ENCODE peak calls at places on chromosomes 7 and 10, in nine cellular contexts. C is GM23338, M is A549, P is SK-N-SH, H is pancreas, A is GM23248, Q is neural progenitor cell, N is lower lobe of right lung, O is MM.1S. B is an unnamed sample. For H3K4me1, the result is how much of the 10 kb centered on the place peaks cover.

GRCh38 chr7:53119514-53119933 is 84.1 kb downstream of the POM121L12 start:
- DNase-seq in C (no peak), M (no peak), P (no peak), H (no peak), A (no peak), Q (no peak), N (no peak), O (no peak), B (no peak)

GRCh38 chr10:114250246-114250645 is 11.2 kb downstream of the VWA2 start:
- DNase-seq in C (no peak), M (no peak), P (no peak), H (no peak), A (no peak), Q (no peak), N (no peak), O (no peak), B (no peak)

GRCh38 chr10:112953760-112954159 is 3.7 kb downstream of the TCF7L2 start:
- DNase-seq in C (no peak), M (no peak), P (no peak), H (no peak), A (peak), Q (no peak), N (no peak), O (no peak), B (no peak)

GRCh38 chr7:132709971-132710567 is 133.8 kb upstream of the PLXNA4 start:
- DNase-seq in C (peak), M (no peak), P (no peak), H (no peak), A (peak), Q (peak), N (no peak), O (no peak), B (no peak)

GRCh38 chr10:69403519-69403918 is 13.2 kb downstream of the TACR2 start:
- DNase-seq in C (no peak), M (no peak), P (no peak), H (no peak), A (peak), Q (no peak), N (no peak), O (no peak), B (no peak)

GRCh38 chr10:21976739-21977138 is 26.8 kb downstream of the DNAJC1 start:
- DNase-seq in C (peak), M (no peak), P (no peak), H (no peak), A (no peak), Q (peak), N (no peak), O (no peak), B (no peak)

GRCh38 chr7:128788446-128789412 is 3.0 kb upstream of the CCDC136 start:
- DNase-seq in C (no peak), M (no peak), P (no peak), H (no peak), A (no peak), Q (no peak), N (no peak), O (no peak), B (no peak)

GRCh38 chr7:151429555-151430331 is 10.2 kb downstream of the CRYGN start:
- DNase-seq in C (no peak), M (peak), P (no peak), H (peak), A (peak), Q (no peak), N (no peak), O (peak), B (no peak)

GRCh38 chr7:143214789-143215679 is 6.8 kb upstream of the TAS2R40 start:
- DNase-seq in C (peak), M (peak), P (peak), H (no peak), A (peak), Q (peak), N (no peak), O (peak), B (peak)

GRCh38 chr7:44990520-44991023 is 9.4 kb upstream of the CCM2 start:
- DNase-seq in C (no peak), M (no peak), P (no peak), H (no peak), A (peak), Q (no peak), N (no peak), O (no peak), B (no peak)

GRCh38 chr10:4663162-4663992 is 162.6 kb upstream of the AKR1E2 start:
- DNase-seq in C (peak), M (peak), P (no peak), H (no peak), A (peak), Q (peak), N (no peak), O (no peak), B (peak)

GRCh38 chr10:99396471-99396870 is 34.0 kb downstream of the GOT1 start:
- DNase-seq in C (no peak), M (no peak), P (no peak), H (no peak), A (peak), Q (no peak), N (no peak), O (no peak), B (no peak)

GRCh38 chr7:85719981-85720963 is 533.4 kb upstream of the SEMA3D start:
- DNase-seq in C (peak), M (no peak), P (no peak), H (no peak), A (peak), Q (no peak), N (no peak), O (no peak), B (no peak)

GRCh38 chr10:123045961-123046731 is 37.3 kb downstream of the ACADSB start:
- DNase-seq in C (no peak), M (no peak), P (no peak), H (no peak), A (no peak), Q (no peak), N (no peak), O (no peak), B (no peak)

GRCh38 chr10:123331438-123331837 is 177.2 kb downstream of the BUB3 start:
- DNase-seq in C (no peak), M (no peak), P (no peak), H (no peak), A (peak), Q (no peak), N (no peak), O (no peak), B (no peak)

GRCh38 chr7:80087768-80088170 is 46.9 kb upstream of the GNAI1 start:
- DNase-seq in C (no peak), M (no peak), P (no peak), H (no peak), A (peak), Q (no peak), N (no peak), O (no peak), B (no peak)

GRCh38 chr10:44857363-44858016 is 53.6 kb upstream of the TMEM72 start:
- DNase-seq in C (peak), M (peak), P (peak), H (peak), A (peak), Q (peak), N (peak), O (peak), B (no peak)

GRCh38 chr10:14023612-14024348 is 306.9 kb downstream of the FRMD4A start:
- DNase-seq in C (peak), M (no peak), P (no peak), H (no peak), A (peak), Q (no peak), N (no peak), O (no peak), B (no peak)

GRCh38 chr10:114697061-114697598 is 39.1 kb upstream of the ABLIM1 start:
- DNase-seq in C (no peak), M (no peak), P (no peak), H (no peak), A (peak), Q (no peak), N (peak), O (no peak), B (peak)

GRCh38 chr10:86372785-86373239 is 6.2 kb upstream of the GRID1 start:
- DNase-seq in C (no peak), M (no peak), P (no peak), H (peak), A (no peak), Q (no peak), N (no peak), O (no peak), B (no peak)

GRCh38 chr10:34319197-34319846 is 495.8 kb downstream of the PARD3 start:
- DNase-seq in C (no peak), M (no peak), P (peak), H (no peak), A (peak), Q (no peak), N (no peak), O (no peak), B (peak)

GRCh38 chr10:1102392-1102791 is 46.2 kb downstream of the WDR37 start:
- DNase-seq in C (no peak), M (no peak), P (no peak), H (peak), A (no peak), Q (no peak), N (no peak), O (no peak), B (no peak)

GRCh38 chr10:64041185-64041988 is 520.2 kb downstream of the REEP3 start:
- DNase-seq in C (peak), M (peak), P (peak), H (peak), A (peak), Q (peak), N (peak), O (peak), B (peak)

GRCh38 chr7:42264702-42265101 is 27.7 kb upstream of the GLI3 start:
- DNase-seq in C (no peak), M (no peak), P (no peak), H (no peak), A (no peak), Q (no peak), N (no peak), O (no peak), B (no peak)

GRCh38 chr10:70492786-70493659 is 14.5 kb downstream of the PALD1 start:
- DNase-seq in C (no peak), M (no peak), P (no peak), H (no peak), A (peak), Q (no peak), N (peak), O (no peak), B (peak)

GRCh38 chr10:62062752-62063512 is 161.4 kb downstream of the ARID5B start:
- DNase-seq in C (no peak), M (no peak), P (no peak), H (no peak), A (peak), Q (no peak), N (no peak), O (no peak), B (no peak)

GRCh38 chr10:119705434-119705831 is 20.4 kb upstream of the INPP5F start:
- DNase-seq in C (no peak), M (no peak), P (no peak), H (no peak), A (no peak), Q (no peak), N (no peak), O (peak), B (no peak)

GRCh38 chr10:89241491-89242339 is 9.9 kb downstream of the LIPA start:
- DNase-seq in C (no peak), M (no peak), P (no peak), H (no peak), A (no peak), Q (no peak), N (no peak), O (no peak), B (no peak)

GRCh38 chr10:49169776-49170175 is 18.4 kb downstream of the TMEM273 start:
- DNase-seq in C (no peak), M (no peak), P (no peak), H (no peak), A (no peak), Q (no peak), N (no peak), O (no peak), B (no peak)

GRCh38 chr7:122352454-122352853 is 47.9 kb upstream of the FEZF1 start:
- DNase-seq in C (peak), M (no peak), P (no peak), H (no peak), A (no peak), Q (no peak), N (no peak), O (no peak), B (no peak)
- H3K4me1 ChIP-seq in C (under half), M (under half), P (under half), H (under half), A (under half), Q (half or more), N (under half), O (under half), B (under half)

GRCh38 chr10:17001297-17001744 is 128.3 kb downstream of the CUBN start:
- DNase-seq in C (no peak), M (no peak), P (no peak), H (no peak), A (peak), Q (no peak), N (no peak), O (no peak), B (no peak)
- H3K27ac ChIP-seq in C (no peak), M (no peak), P (peak), H (no peak), A (peak), Q (no peak), N (peak), O (peak), B (no peak)

GRCh38 chr10:124696446-124697392 is 47.5 kb downstream of the FAM53B start:
- DNase-seq in C (no peak), M (no peak), P (no peak), H (no peak), A (no peak), Q (no peak), N (no peak), O (peak), B (no peak)
- H3K4me1 ChIP-seq in C (under half), M (under half), P (under half), H (under half), A (under half), Q (under half), N (half or more), O (half or more), B (under half)

DNA sequence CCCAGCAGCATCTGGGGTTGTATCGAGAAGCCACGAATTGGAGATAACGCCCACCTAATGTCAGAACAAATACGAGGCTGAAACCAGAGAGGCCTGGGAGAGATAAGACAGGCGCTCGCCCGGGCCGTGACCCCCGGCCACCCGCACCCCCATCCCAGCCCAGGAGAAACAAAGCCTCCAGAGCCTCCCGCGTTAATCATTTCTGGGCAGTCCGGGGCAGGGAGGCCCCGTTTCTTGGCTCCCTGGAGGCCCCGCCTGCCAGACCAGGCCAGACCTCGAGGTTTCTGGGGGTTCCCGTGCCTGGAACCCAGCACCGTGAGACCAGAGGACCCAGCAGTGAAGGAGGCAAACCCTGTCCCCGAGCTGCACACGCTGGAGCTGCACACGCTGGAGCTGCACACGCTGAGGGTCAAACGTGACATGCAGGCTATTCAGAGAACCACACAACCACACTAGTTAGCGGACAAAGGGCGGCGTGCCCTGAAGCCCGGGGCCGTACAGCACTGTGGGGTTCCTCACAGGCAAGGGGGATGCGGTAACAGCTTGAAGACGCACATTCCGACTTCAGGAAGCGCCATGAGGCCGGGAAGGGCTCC is 53.4 kb downstream of the FOXL3 start:
- DNase-seq in C (no peak), M (no peak), P (peak), H (peak), A (no peak), Q (no peak), N (no peak), O (no peak), B (no peak)
- H3K27ac ChIP-seq in C (no peak), M (no peak), P (no peak), H (peak), A (no peak), Q (no peak), N (no peak), O (no peak), B (no peak)

DNA sequence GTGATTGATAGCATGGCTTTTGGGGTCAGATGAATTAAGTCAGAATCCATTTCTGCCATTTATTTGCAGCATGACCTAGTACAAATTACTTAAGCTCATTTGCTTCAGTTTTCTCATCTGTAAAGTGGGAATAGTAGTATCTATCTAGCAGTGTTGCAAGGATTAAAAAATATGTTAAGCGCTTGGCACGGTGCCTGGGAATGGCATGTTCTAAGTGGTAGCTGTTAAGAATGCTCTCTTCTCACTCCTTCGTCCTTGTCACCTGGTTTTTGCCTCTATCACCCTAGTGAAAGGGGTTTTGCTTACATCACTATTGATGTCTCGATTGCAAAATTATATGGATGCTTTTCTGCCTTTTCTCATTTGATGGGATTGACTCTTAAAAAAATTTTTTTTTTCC is 7.4 kb downstream of the TMEM248 start:
- DNase-seq in C (no peak), M (no peak), P (no peak), H (no peak), A (no peak), Q (no peak), N (no peak), O (no peak), B (no peak)
- H3K4me1 ChIP-seq in C (under half), M (under half), P (under half), H (under half), A (under half), Q (under half), N (half or more), O (under half), B (under half)

DNA sequence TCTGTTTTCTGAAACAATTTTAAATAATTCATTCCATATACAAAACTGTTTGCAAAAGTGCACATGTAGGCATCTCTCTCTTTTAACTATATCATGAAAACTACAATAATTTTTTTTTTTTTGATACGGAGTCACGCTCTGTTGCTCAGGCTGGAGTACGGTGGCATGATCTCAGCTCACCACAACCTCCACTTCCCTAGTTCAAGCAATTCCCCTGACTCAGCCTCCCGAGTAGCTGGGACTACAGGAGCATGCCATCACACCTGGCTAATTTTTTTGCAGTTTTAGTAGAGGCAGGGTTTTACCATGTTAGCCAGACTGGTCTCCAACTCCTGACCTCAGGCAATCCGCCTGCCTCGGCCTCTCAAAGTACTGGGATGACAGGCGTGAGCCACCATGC is 44.0 kb upstream of the SEMA3A start:
- DNase-seq in C (no peak), M (no peak), P (no peak), H (no peak), A (no peak), Q (no peak), N (no peak), O (no peak), B (no peak)
- H3K27ac ChIP-seq in C (no peak), M (no peak), P (peak), H (no peak), A (peak), Q (no peak), N (no peak), O (no peak), B (peak)

B was measured in keratinocyte.